ENCODE peak calls at places on chromosomes 7 and 10, in five cellular contexts. One of them, this sample, is unnamed.

GRCh38 chr7:26686448-26686981 is 177.9 kb downstream of the SKAP2 start:
- DNase-seq in HepG2: peak; percentile 68
- DNase-seq in GM12878: no peak
- DNase-seq in HCT116: peak; percentile 21
- DNase-seq in H1: peak; percentile 19
- DNase-seq in this sample: peak; percentile 58

GRCh38 chr7:70829221-70830059 is 302.5 kb upstream of the GALNT17 start:
- DNase-seq in HepG2: peak; percentile 24
- DNase-seq in GM12878: no peak
- DNase-seq in HCT116: peak; percentile 2
- DNase-seq in H1: peak; percentile 70
- DNase-seq in this sample: peak; percentile 79

GRCh38 chr10:48661441-48661840 is 23.2 kb upstream of the WDFY4 start:
- DNase-seq in HepG2: no peak
- DNase-seq in GM12878: no peak
- DNase-seq in HCT116: no peak
- DNase-seq in H1: no peak
- DNase-seq in this sample: no peak

GRCh38 chr10:650691-651615 is 38.5 kb downstream of the DIP2C start:
- DNase-seq in HepG2: no peak
- DNase-seq in GM12878: no peak
- DNase-seq in HCT116: no peak
- DNase-seq in H1: no peak
- DNase-seq in this sample: no peak

GRCh38 chr7:112965506-112965905 is 121.1 kb downstream of the GPR85 start:
- DNase-seq in HepG2: no peak
- DNase-seq in GM12878: no peak
- DNase-seq in HCT116: no peak
- DNase-seq in H1: no peak
- DNase-seq in this sample: no peak

GRCh38 chr7:101817031-101817929 is at the start of gene CUX1:
- DNase-seq in HepG2: peak; percentile 30
- DNase-seq in GM12878: no peak
- DNase-seq in HCT116: no peak
- DNase-seq in H1: no peak
- DNase-seq in this sample: no peak

GRCh38 chr10:91493313-91493712 is 83.2 kb downstream of the HECTD2 start:
- DNase-seq in HepG2: peak; percentile 41
- DNase-seq in GM12878: no peak
- DNase-seq in HCT116: peak; percentile 32
- DNase-seq in H1: no peak
- DNase-seq in this sample: peak; percentile 37

GRCh38 chr7:118195837-118196474 is 12.0 kb downstream of the LSM8 start:
- DNase-seq in HepG2: peak; percentile 61
- DNase-seq in GM12878: no peak
- DNase-seq in HCT116: peak; percentile 64
- DNase-seq in H1: no peak
- DNase-seq in this sample: no peak

GRCh38 chr7:69883399-69883821 is 285.1 kb downstream of the AUTS2 start:
- DNase-seq in HepG2: no peak
- DNase-seq in GM12878: no peak
- DNase-seq in HCT116: no peak
- DNase-seq in H1: no peak
- DNase-seq in this sample: no peak

GRCh38 chr10:70169661-70170364 is 501 bp downstream of the SAR1A start:
- DNase-seq in HepG2: no peak
- DNase-seq in GM12878: no peak
- DNase-seq in HCT116: no peak
- DNase-seq in H1: no peak
- DNase-seq in this sample: no peak

DNA sequence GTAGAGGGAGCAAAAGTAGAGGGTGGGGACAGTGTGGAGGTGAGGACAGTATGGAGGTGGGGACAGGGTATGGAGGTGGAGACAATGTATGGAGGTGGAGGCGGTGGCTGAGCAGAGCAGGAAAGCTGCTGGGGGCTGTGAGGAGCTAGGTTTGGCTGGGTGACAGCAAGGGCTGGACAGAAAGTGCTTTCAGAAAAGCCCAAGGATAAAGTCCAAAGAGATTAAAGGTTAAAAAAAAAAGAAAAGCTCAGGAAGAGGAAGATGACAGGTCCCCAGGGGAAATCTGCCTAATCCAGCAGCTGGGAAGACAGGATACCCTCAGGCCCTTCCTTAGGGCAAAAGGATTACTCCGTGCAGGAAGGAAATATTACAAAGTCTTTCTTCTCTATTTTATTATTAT is 32.1 kb upstream of the PFKFB3 start:
- DNase-seq in HepG2: no peak
- DNase-seq in GM12878: no peak
- DNase-seq in HCT116: no peak
- DNase-seq in H1: no peak
- DNase-seq in this sample: no peak
- TF ChIP-seq JUND in HepG2: no peak
- TF ChIP-seq JUND in GM12878: no peak
- TF ChIP-seq JUND in HCT116: no peak
- TF ChIP-seq JUND in H1: no peak
- TF ChIP-seq JUND in this sample: no peak

DNA sequence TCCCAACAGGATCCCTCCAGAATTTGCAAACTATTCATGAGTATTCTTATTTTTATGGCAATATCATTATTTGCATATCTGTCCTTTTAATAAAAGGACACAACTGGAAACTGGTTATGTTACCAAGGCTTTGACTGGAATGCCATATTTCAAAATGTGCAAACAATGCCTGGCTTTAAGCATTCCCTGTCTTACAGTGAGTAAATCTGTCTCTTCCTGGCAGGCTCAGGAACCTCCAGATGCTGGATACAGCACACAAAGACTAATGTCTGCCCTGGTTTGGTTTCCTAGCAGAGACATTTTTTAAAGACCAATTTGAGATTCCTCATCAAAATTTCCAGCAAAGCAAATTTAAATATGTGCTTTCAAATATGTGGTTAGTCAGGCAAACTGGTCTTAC is 31.4 kb downstream of the RNF216 start:
- DNase-seq in HepG2: peak; percentile 20
- DNase-seq in GM12878: no peak
- DNase-seq in HCT116: no peak
- DNase-seq in H1: no peak
- DNase-seq in this sample: peak; percentile 52
- TF ChIP-seq JUND in HepG2: no peak
- TF ChIP-seq JUND in GM12878: no peak
- TF ChIP-seq JUND in HCT116: no peak
- TF ChIP-seq JUND in H1: no peak
- TF ChIP-seq JUND in this sample: no peak

GRCh38 chr7:145643981-145644380 is 472.6 kb upstream of the CNTNAP2 start:
- DNase-seq in HepG2: no peak
- DNase-seq in GM12878: no peak
- DNase-seq in HCT116: no peak
- DNase-seq in H1: no peak
- DNase-seq in this sample: no peak

DNA sequence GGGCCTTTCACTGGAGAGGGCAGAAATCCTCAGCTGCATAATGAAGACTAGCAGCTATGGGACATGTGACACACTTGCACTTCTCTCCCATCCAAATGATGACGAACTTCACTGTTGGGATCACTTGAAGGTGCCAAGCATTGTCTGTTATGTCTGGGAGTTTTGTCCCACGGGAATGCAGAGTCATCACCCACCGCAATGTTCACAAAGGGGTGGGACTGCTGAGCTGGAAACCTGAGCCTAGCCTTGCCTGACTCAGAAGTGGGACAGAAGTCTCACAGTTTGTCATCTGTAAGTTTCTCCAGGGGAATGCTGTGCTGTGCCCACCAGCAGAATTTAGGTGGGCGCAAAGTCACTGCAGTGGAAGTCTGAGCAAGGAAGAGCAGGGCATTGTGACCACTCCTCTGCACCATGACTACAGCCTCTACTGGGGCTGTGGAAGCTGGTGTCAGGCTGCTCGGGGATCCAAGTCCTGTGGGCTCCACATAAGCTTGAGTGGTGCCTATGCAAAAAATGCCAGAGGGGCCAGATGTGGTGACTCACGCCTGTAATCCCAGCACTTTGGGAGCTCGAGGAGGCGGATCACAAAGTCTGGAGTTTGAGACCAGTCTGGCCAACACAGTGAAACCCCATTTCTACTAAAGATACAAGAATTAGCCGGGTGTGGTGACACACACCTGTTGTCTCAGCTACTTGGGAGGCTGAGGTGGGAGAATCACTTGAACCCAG is 472.0 kb upstream of the CNTNAP2 start:
- DNase-seq in HepG2: no peak
- DNase-seq in GM12878: no peak
- DNase-seq in HCT116: no peak
- DNase-seq in H1: no peak
- DNase-seq in this sample: no peak
- TF ChIP-seq JUND in HepG2: no peak
- TF ChIP-seq JUND in GM12878: no peak
- TF ChIP-seq JUND in HCT116: no peak
- TF ChIP-seq JUND in H1: no peak
- TF ChIP-seq JUND in this sample: no peak

GRCh38 chr10:3668961-3669330 is 116.1 kb downstream of the KLF6 start:
- DNase-seq in HepG2: no peak
- DNase-seq in GM12878: no peak
- DNase-seq in HCT116: no peak
- DNase-seq in H1: no peak
- DNase-seq in this sample: no peak
- TF ChIP-seq JUND in HepG2: no peak
- TF ChIP-seq JUND in GM12878: no peak
- TF ChIP-seq JUND in HCT116: no peak
- TF ChIP-seq JUND in H1: no peak
- TF ChIP-seq JUND in this sample: no peak

GRCh38 chr7:140079121-140079536 is 16.4 kb upstream of the PARP12 start:
- DNase-seq in HepG2: peak; percentile 57
- DNase-seq in GM12878: no peak
- DNase-seq in HCT116: no peak
- DNase-seq in H1: peak; percentile 31
- DNase-seq in this sample: no peak
- TF ChIP-seq JUND in HepG2: no peak
- TF ChIP-seq JUND in GM12878: no peak
- TF ChIP-seq JUND in HCT116: no peak
- TF ChIP-seq JUND in H1: no peak
- TF ChIP-seq JUND in this sample: no peak

GRCh38 chr7:2042650-2043049 is 190.1 kb downstream of the MAD1L1 start:
- DNase-seq in HepG2: no peak
- DNase-seq in GM12878: no peak
- DNase-seq in HCT116: no peak
- DNase-seq in H1: no peak
- DNase-seq in this sample: no peak

GRCh38 chr7:2041496-2042367 is 191.0 kb downstream of the MAD1L1 start:
- DNase-seq in HepG2: no peak
- DNase-seq in GM12878: no peak
- DNase-seq in HCT116: no peak
- DNase-seq in H1: no peak
- DNase-seq in this sample: no peak

GRCh38 chr7:2038876-2039728 is 193.6 kb downstream of the MAD1L1 start:
- DNase-seq in HepG2: no peak
- DNase-seq in GM12878: no peak
- DNase-seq in HCT116: no peak
- DNase-seq in H1: no peak
- DNase-seq in this sample: no peak

GRCh38 chr7:2040201-2040892 is 192.4 kb downstream of the MAD1L1 start:
- DNase-seq in HepG2: no peak
- DNase-seq in GM12878: no peak
- DNase-seq in HCT116: no peak
- DNase-seq in H1: no peak
- DNase-seq in this sample: no peak

GRCh38 chr7:2040893-2041270 is 191.9 kb downstream of the MAD1L1 start:
- DNase-seq in HepG2: no peak
- DNase-seq in GM12878: no peak
- DNase-seq in HCT116: no peak
- DNase-seq in H1: no peak
- DNase-seq in this sample: no peak
- TF ChIP-seq JUND in HepG2: no peak
- TF ChIP-seq JUND in GM12878: no peak
- TF ChIP-seq JUND in HCT116: no peak
- TF ChIP-seq JUND in H1: no peak
- TF ChIP-seq JUND in this sample: no peak